ENCODE peak calls at places on chromosome X, in five cellular contexts. P is HFFc6, R is dorsolateral prefrontal cortex, B is HFF-Myc, Y is SK-N-SH. C is an unnamed sample.

GRCh38 chrX:10769165-10769564 is 148.8 kb upstream of the MID1 start:
- DNase-seq in P (peak), R (no peak), B (no peak), Y (peak), C (peak)

GRCh38 chrX:12065251-12065650 is 73.0 kb upstream of the FRMPD4 start:
- DNase-seq in P (no peak), R (peak), B (no peak), Y (no peak), C (no peak)

GRCh38 chrX:86845101-86845500 is 672.5 kb upstream of the KLHL4 start:
- DNase-seq in P (no peak), R (no peak), B (no peak), Y (no peak), C (no peak)

GRCh38 chrX:97399400-97399799 is 515.7 kb downstream of the RPA4 start:
- DNase-seq in P (peak), R (no peak), B (no peak), Y (no peak), C (peak)

GRCh38 chrX:11470231-11470630 is 177.0 kb downstream of the AMELX start:
- DNase-seq in P (peak), R (no peak), B (no peak), Y (no peak), C (no peak)

GRCh38 chrX:111498538-111499103 is 12.8 kb upstream of the SERTM2 start:
- DNase-seq in P (no peak), R (no peak), B (no peak), Y (no peak), C (no peak)

GRCh38 chrX:151982217-151982616 is 7.7 kb upstream of the GABRE start:
- DNase-seq in P (peak), R (no peak), B (peak), Y (no peak), C (no peak)

GRCh38 chrX:50691820-50692219 is 122.2 kb downstream of the SHROOM4 start:
- DNase-seq in P (peak), R (no peak), B (peak), Y (peak), C (peak)

GRCh38 chrX:40108959-40109287 is 11.2 kb upstream of the BCOR start:
- DNase-seq in P (peak), R (peak), B (no peak), Y (peak), C (peak)

GRCh38 chrX:39499996-39500395 is 597.8 kb downstream of the BCOR start:
- DNase-seq in P (no peak), R (no peak), B (no peak), Y (no peak), C (no peak)

GRCh38 chrX:103687696-103688191 is 1.2 kb upstream of the MORF4L2 start:
- DNase-seq in P (peak), R (peak), B (peak), Y (peak), C (peak)

GRCh38 chrX:134634691-134635090 is 23.6 kb downstream of the PLAC1 start:
- DNase-seq in P (peak), R (no peak), B (peak), Y (no peak), C (no peak)

GRCh38 chrX:123962794-123963373 is 1.4 kb downstream of the STAG2 start:
- DNase-seq in P (peak), R (peak), B (peak), Y (peak), C (peak)

GRCh38 chrX:77264490-77264889 is 182.7 kb upstream of the FGF16 start:
- DNase-seq in P (no peak), R (no peak), B (no peak), Y (no peak), C (no peak)
- TF ChIP-seq CTCF in P (no peak), R (no peak), B (no peak), Y (no peak), C (no peak)

GRCh38 chrX:43949669-43950068 is 23.5 kb downstream of the NDP start:
- DNase-seq in P (no peak), R (peak), B (no peak), Y (no peak), C (no peak)
- TF ChIP-seq CTCF in P (peak), R (peak), B (no peak), Y (peak), C (peak)

GRCh38 chrX:41481264-41482109 is 34.3 kb downstream of the NYX start:
- DNase-seq in P (no peak), R (no peak), B (no peak), Y (peak), C (peak)

GRCh38 chrX:41480508-41481260 is 33.5 kb downstream of the NYX start:
- DNase-seq in P (no peak), R (no peak), B (no peak), Y (no peak), C (no peak)

GRCh38 chrX:41475611-41476241 is 28.6 kb downstream of the NYX start:
- DNase-seq in P (no peak), R (no peak), B (no peak), Y (no peak), C (no peak)

GRCh38 chrX:41475166-41475565 is 28.0 kb downstream of the NYX start:
- DNase-seq in P (no peak), R (no peak), B (no peak), Y (no peak), C (no peak)

GRCh38 chrX:41478397-41478911 is 31.3 kb downstream of the NYX start:
- DNase-seq in P (peak), R (no peak), B (no peak), Y (no peak), C (no peak)
- TF ChIP-seq CTCF in P (no peak), R (no peak), B (no peak), Y (no peak), C (no peak)

GRCh38 chrX:153768311-153769157 is 4.5 kb downstream of the PLXNB3 start:
- DNase-seq in P (no peak), R (peak), B (no peak), Y (peak), C (peak)
- TF ChIP-seq CTCF in P (no peak), R (no peak), B (no peak), Y (peak), C (no peak)

GRCh38 chrX:129433945-129434344 is 89.3 kb downstream of the SMARCA1 start:
- DNase-seq in P (no peak), R (no peak), B (no peak), Y (no peak), C (no peak)
- TF ChIP-seq CTCF in P (no peak), R (no peak), B (no peak), Y (no peak), C (no peak)

GRCh38 chrX:129115935-129116334 is 407.4 kb downstream of the SMARCA1 start:
- DNase-seq in P (no peak), R (no peak), B (no peak), Y (no peak), C (no peak)

GRCh38 chrX:129116651-129117050 is 406.6 kb downstream of the SMARCA1 start:
- DNase-seq in P (no peak), R (no peak), B (no peak), Y (no peak), C (no peak)

DNA sequence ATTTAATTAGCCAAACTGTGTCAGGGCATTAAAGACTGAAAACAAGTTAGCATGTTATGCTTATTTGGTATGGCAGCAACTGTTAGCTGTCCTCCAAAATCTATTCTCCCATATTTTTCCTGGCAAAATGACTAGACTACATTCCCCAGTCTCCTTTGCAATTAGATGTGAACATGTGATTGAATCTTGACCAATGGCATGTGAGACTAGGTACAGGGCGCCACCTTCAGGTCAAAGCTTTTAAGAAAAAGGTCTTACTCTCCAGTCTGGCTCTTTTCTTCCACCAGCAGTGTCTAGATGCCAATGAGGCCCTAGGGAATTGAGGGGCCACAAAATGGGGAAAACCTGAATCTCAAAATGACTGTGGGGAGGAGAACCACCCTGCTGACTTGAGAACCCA is 408.2 kb downstream of the SMARCA1 start:
- DNase-seq in P (no peak), R (no peak), B (no peak), Y (peak), C (peak)
- TF ChIP-seq CTCF in P (peak), R (peak), B (no peak), Y (peak), C (peak)

GRCh38 chrX:74781507-74782034 is 143.7 kb downstream of the NEXMIF start:
- DNase-seq in P (no peak), R (no peak), B (no peak), Y (no peak), C (peak)
- TF ChIP-seq CTCF in P (no peak), R (no peak), B (no peak), Y (no peak), C (no peak)

GRCh38 chrX:3584415-3584996 is 128.9 kb downstream of the PRKX start:
- DNase-seq in P (no peak), R (no peak), B (no peak), Y (no peak), C (no peak)

GRCh38 chrX:3581609-3582108 is 131.8 kb downstream of the PRKX start:
- DNase-seq in P (no peak), R (no peak), B (no peak), Y (no peak), C (no peak)

GRCh38 chrX:3589474-3589873 is 124.0 kb downstream of the PRKX start:
- DNase-seq in P (no peak), R (no peak), B (no peak), Y (no peak), C (no peak)

GRCh38 chrX:3582421-3582820 is 131.0 kb downstream of the PRKX start:
- DNase-seq in P (no peak), R (no peak), B (peak), Y (no peak), C (no peak)

DNA sequence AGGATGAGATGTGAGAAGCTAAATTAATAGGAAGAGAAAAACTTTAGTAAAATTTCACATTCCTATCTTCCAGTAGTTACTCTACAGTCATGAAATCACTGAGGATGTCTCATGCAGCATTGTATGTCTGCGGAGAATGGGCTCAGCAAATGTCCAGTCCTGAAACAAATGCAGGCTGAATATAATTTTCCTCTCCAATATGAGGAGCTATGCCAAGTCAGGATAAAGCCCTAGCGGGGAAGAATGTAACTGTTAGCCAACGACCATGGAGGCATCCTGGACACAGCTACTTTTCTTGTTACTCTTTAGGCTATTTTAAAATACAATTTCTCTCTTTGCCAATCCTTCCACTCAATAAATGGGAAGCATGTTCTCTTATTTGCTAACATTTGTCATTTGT is 127.7 kb downstream of the PRKX start:
- DNase-seq in P (no peak), R (no peak), B (no peak), Y (no peak), C (no peak)
- TF ChIP-seq CTCF in P (no peak), R (no peak), B (no peak), Y (no peak), C (no peak)

C was measured in GM13976.